ENCODE peak calls at places on chromosome 9, in four cellular contexts. One of them, this sample, is unnamed.

GRCh38 chr9:7935666-7936065 is 136.1 kb upstream of the DMAC1 start:
- DNase-seq in T-cell: no peak
- DNase-seq in cardiac muscle cell: no peak
- DNase-seq in AG04450: no peak
- DNase-seq in this sample: no peak

GRCh38 chr9:136339173-136339957 is 12.0 kb downstream of the GPSM1 start:
- DNase-seq in T-cell: no peak
- DNase-seq in AG04450: no peak
- DNase-seq in cardiac muscle cell: peak
- DNase-seq in this sample: no peak

GRCh38 chr9:72205513-72205912 is 56.3 kb downstream of the GDA start:
- DNase-seq in AG04450: no peak
- DNase-seq in T-cell: no peak
- DNase-seq in cardiac muscle cell: no peak
- DNase-seq in this sample: no peak

GRCh38 chr9:89743216-89743575 is 138.4 kb downstream of the GADD45G start:
- DNase-seq in cardiac muscle cell: no peak
- DNase-seq in T-cell: no peak
- DNase-seq in AG04450: no peak
- DNase-seq in this sample: no peak

GRCh38 chr9:137387034-137387890 is 35.7 kb downstream of the EXD3 start:
- DNase-seq in AG04450: no peak
- DNase-seq in T-cell: no peak
- DNase-seq in cardiac muscle cell: no peak
- DNase-seq in this sample: no peak

GRCh38 chr9:136249881-136250559 is 4.4 kb upstream of the QSOX2 start:
- DNase-seq in cardiac muscle cell: no peak
- DNase-seq in T-cell: no peak
- DNase-seq in AG04450: no peak
- DNase-seq in this sample: no peak

GRCh38 chr9:116899337-116900006 is 212.4 kb downstream of the TRIM32 start:
- DNase-seq in AG04450: peak
- DNase-seq in T-cell: no peak
- DNase-seq in cardiac muscle cell: no peak
- DNase-seq in this sample: no peak

GRCh38 chr9:127751269-127752054 is 16.4 kb upstream of the TOR2A start:
- DNase-seq in T-cell: no peak
- DNase-seq in cardiac muscle cell: peak
- DNase-seq in AG04450: no peak
- DNase-seq in this sample: no peak

GRCh38 chr9:687994-688393 is 153.5 kb upstream of the DMRT1 start:
- DNase-seq in AG04450: no peak
- DNase-seq in T-cell: no peak
- DNase-seq in cardiac muscle cell: no peak
- DNase-seq in this sample: no peak

GRCh38 chr9:89046832-89047231 is 55.6 kb downstream of the S1PR3 start:
- DNase-seq in T-cell: no peak
- DNase-seq in cardiac muscle cell: no peak
- DNase-seq in AG04450: no peak
- DNase-seq in this sample: no peak

GRCh38 chr9:94606641-94607339 is 13.2 kb upstream of the FBP2 start:
- DNase-seq in cardiac muscle cell: no peak
- DNase-seq in AG04450: no peak
- DNase-seq in T-cell: no peak
- DNase-seq in this sample: no peak

GRCh38 chr9:37977851-37978250 is 73.9 kb upstream of the SLC25A51 start:
- DNase-seq in AG04450: no peak
- DNase-seq in T-cell: no peak
- DNase-seq in cardiac muscle cell: no peak
- DNase-seq in this sample: no peak

GRCh38 chr9:17906204-17906840 is 327.5 kb downstream of the SH3GL2 start:
- DNase-seq in T-cell: no peak
- DNase-seq in AG04450: no peak
- DNase-seq in cardiac muscle cell: peak
- DNase-seq in this sample: no peak

GRCh38 chr9:123544007-123544827 is 188.2 kb downstream of the CRB2 start:
- DNase-seq in T-cell: no peak
- DNase-seq in AG04450: no peak
- DNase-seq in cardiac muscle cell: peak
- DNase-seq in this sample: no peak

GRCh38 chr9:110257097-110257955 is 1.0 kb upstream of the TXN start:
- DNase-seq in cardiac muscle cell: peak
- DNase-seq in AG04450: no peak
- DNase-seq in T-cell: no peak
- DNase-seq in this sample: no peak

GRCh38 chr9:133058550-133059320 is 3.0 kb upstream of the CEL start:
- DNase-seq in AG04450: no peak
- DNase-seq in cardiac muscle cell: no peak
- DNase-seq in T-cell: no peak
- DNase-seq in this sample: no peak